ENCODE peak calls at places on chromosomes 4 and X, in six cellular contexts. A is heart right ventricle, P is uterus, H is PC-3, F is gastrocnemius medialis, Q is IMR-90. R is an unnamed sample. For H3K4me1 and H3K9me3, the result is how much of the 10 kb centered on the place peaks cover.

GRCh38 chr4:81565137-81565870 is 93.6 kb upstream of the RASGEF1B start:
- DNase-seq in A (peak), P (peak), H (peak), F (peak), Q (no peak), R (peak)

GRCh38 chrX:154596290-154596929 is 11.5 kb downstream of the CTAG1A start:
- DNase-seq in A (no peak), P (no peak), H (peak), F (no peak), Q (peak), R (no peak)

GRCh38 chr4:125828316-125828715 is 513.6 kb downstream of the FAT4 start:
- DNase-seq in A (no peak), P (no peak), H (no peak), F (no peak), Q (no peak), R (no peak)

GRCh38 chr4:24858550-24858949 is 54.3 kb downstream of the CCDC149 start:
- DNase-seq in A (no peak), P (no peak), H (no peak), F (no peak), Q (no peak), R (no peak)

GRCh38 chr4:7307391-7308099 is 115.2 kb downstream of the SORCS2 start:
- DNase-seq in A (peak), P (no peak), H (no peak), F (no peak), Q (no peak), R (no peak)

GRCh38 chrX:105190252-105190853 is 30.1 kb downstream of the TEX13A start:
- DNase-seq in A (peak), P (no peak), H (peak), F (no peak), Q (peak), R (no peak)

GRCh38 chr4:156779774-156780173 is 191.8 kb downstream of the PDGFC start:
- DNase-seq in A (no peak), P (no peak), H (peak), F (no peak), Q (peak), R (no peak)

GRCh38 chrX:121802881-121803412 is 755.5 kb downstream of the GLUD2 start:
- DNase-seq in A (no peak), P (no peak), H (no peak), F (no peak), Q (no peak), R (no peak)

GRCh38 chr4:130395871-130396270 is 1299.9 kb downstream of the C4orf33 start:
- DNase-seq in A (no peak), P (no peak), H (peak), F (no peak), Q (peak), R (no peak)

GRCh38 chr4:158161561-158162354 is 11.1 kb downstream of the GASK1B start:
- DNase-seq in A (peak), P (peak), H (peak), F (peak), Q (peak), R (peak)
- H3K4me1 ChIP-seq in A (half or more), P (under half), H (under half), F (under half), Q (under half), R (under half)

DNA sequence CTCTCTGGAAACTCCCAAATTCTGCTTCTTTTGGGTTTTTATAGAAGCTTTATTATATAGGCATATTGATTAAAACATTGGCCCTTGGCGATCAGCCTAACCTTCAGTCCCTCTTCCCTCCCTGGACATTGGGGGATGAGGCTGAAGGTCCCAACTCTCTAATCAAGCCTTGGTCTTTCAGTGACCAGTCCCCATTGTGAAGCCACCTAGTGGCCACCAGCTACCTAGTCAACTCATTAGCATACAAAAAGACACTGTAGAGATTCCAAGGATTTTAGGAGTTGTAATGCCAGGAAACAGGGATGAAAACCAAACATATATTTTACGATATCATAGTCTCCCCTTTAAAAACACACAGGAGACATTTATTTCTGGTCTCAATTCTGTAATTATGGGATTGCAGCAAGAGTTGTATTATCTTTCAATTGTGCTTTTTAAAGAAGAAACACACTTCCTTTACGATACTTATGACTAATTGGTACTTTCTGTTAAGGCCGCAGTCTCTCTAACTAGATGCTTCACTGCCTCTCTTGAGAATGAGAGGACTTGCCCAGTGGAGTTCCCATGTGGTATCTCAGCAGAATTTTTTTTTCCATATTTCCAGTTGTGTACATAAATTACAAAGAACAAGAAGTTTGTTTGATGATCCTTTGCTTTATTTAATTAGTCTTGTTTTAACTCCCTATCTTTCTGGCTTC is 58.2 kb downstream of the WDR17 start:
- DNase-seq in A (peak), P (no peak), H (peak), F (no peak), Q (no peak), R (no peak)
- TF ChIP-seq CTCF in A (no peak), P (no peak), H (peak), F (no peak), Q (peak), R (peak)

GRCh38 chr4:149095798-149096197 is 653.6 kb upstream of the NR3C2 start:
- DNase-seq in A (no peak), P (no peak), H (no peak), F (no peak), Q (no peak), R (no peak)
- H3K9me3 ChIP-seq in A (half or more), P (under half), H (under half), F (under half), Q (under half), R (under half)

GRCh38 chr4:114883641-114884040 is 229.8 kb downstream of the NDST4 start:
- DNase-seq in A (no peak), P (no peak), H (no peak), F (no peak), Q (no peak), R (no peak)

GRCh38 chr4:114890773-114891172 is 222.6 kb downstream of the NDST4 start:
- DNase-seq in A (no peak), P (no peak), H (no peak), F (no peak), Q (no peak), R (no peak)

GRCh38 chr4:114886761-114887160 is 226.7 kb downstream of the NDST4 start:
- DNase-seq in A (no peak), P (no peak), H (no peak), F (no peak), Q (no peak), R (no peak)
- H3K4me1 ChIP-seq in A (under half), P (under half), H (under half), F (under half), Q (under half), R (under half)

GRCh38 chr4:47485047-47485692 is at the start of gene ATP10D:
- DNase-seq in A (peak), P (peak), H (peak), F (peak), Q (peak), R (peak)
- TF ChIP-seq CTCF in A (no peak), P (peak), H (no peak), F (no peak), Q (peak), R (peak)

GRCh38 chrX:82232679-82233078 is 1030.8 kb downstream of the SH3BGRL start:
- DNase-seq in A (no peak), P (no peak), H (no peak), F (no peak), Q (no peak), R (no peak)

GRCh38 chrX:82224961-82225360 is 1023.1 kb downstream of the SH3BGRL start:
- DNase-seq in A (no peak), P (no peak), H (no peak), F (no peak), Q (no peak), R (no peak)

DNA sequence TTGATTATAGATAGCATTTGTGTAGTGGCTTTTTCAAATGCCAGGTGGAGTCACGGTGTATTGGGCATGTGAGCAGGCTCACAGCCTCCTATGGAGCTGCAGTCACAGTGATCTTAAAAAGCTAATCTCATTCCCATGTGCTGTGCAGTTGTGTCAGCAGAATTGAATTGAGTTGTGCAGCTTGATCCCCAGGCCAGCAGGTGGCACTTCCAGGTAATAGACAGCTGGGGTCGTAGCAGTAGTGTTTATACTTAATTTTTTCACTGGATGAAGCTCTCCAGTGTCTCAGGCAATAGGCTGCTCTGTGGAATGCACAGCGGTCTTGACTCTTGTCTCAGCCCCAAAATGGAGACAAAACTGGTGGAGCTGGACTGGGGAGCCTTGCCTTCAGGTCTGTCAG is 1028.1 kb downstream of the SH3BGRL start:
- DNase-seq in A (no peak), P (no peak), H (no peak), F (no peak), Q (no peak), R (no peak)
- H3K9me3 ChIP-seq in A (under half), P (under half), H (under half), F (under half), Q (under half), R (under half)

DNA sequence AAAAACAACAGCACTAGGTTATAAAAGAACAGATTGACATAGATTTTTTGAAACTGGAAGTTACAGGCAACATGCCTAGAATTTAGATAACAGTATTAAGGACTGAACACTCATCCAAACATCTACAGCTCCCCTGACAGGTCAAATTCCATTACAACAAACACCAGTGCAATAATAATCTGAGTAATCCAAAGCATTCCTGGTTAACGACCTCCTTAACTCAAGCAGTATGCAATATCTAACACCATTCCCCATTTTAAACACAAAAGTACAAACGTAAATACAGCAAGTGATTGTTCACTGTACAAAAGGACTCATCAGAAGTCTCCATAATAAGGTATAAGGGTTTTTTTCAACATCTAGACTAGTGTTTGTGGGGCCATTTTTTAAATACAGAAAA is 30.5 kb downstream of the TSPAN5 start:
- DNase-seq in A (no peak), P (no peak), H (peak), F (no peak), Q (peak), R (no peak)
- H3K4me1 ChIP-seq in A (under half), P (under half), H (half or more), F (under half), Q (under half), R (under half)

GRCh38 chrX:19987856-19988255 is 3.0 kb downstream of the BCLAF3 start:
- DNase-seq in A (no peak), P (no peak), H (no peak), F (no peak), Q (no peak), R (no peak)
- TF ChIP-seq CTCF in A (no peak), P (no peak), H (no peak), F (no peak), Q (no peak), R (no peak)

DNA sequence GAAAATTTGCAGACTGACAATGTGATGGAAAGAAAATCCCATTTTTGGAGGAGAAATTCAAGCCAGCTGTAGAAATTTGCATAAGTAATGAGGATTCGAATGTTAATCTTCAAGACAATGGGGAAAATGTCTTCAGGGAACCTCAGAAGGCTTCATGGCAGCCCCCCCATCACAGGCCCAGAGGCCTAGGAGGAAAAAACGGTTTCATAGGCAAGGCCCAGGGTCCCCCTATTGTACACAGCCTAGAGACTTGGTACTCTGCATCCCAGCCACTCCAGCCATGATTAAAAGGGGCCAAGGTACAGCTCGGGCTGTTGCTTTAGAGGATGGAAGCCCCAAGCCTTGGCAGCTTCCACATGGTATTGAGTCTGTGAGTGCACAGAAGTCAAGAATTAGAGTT is 303.6 kb upstream of the PCDH7 start:
- DNase-seq in A (no peak), P (no peak), H (no peak), F (no peak), Q (no peak), R (no peak)
- H3K9me3 ChIP-seq in A (half or more), P (under half), H (under half), F (under half), Q (under half), R (under half)

R was measured in thoracic aorta.